ENCODE peak calls at places on chromosomes 16 and 17, in eight cellular contexts. D is SHP77 treated with DMSO at 0.1 percent for 48 hours, R is EL, I is heart right ventricle, V is glutamatergic neuron, H is NCI-H460, C is GM04504, F is AML-193. E is an unnamed sample.

GRCh38 chr17:51833045-51833444 is 325.5 kb downstream of the CA10 start:
- DNase-seq in D (no peak), R (no peak), I (no peak), V (no peak), H (no peak), C (no peak), F (no peak), E (no peak)

GRCh38 chr17:3887394-3887793 is 5.5 kb downstream of the CAMKK1 start:
- DNase-seq in D (no peak), R (no peak), I (no peak), V (no peak), H (no peak), C (no peak), F (no peak), E (no peak)

GRCh38 chr17:45013021-45013997 is 38.1 kb downstream of the DCAKD start:
- DNase-seq in D (peak), R (no peak), I (peak), V (no peak), H (no peak), C (no peak), F (no peak), E (peak)

GRCh38 chr17:9032151-9032550 is 10.8 kb downstream of the NTN1 start:
- DNase-seq in D (no peak), R (no peak), I (no peak), V (no peak), H (no peak), C (no peak), F (no peak), E (no peak)

GRCh38 chr16:50316102-50316847 is 49.9 kb downstream of the ADCY7 start:
- DNase-seq in D (no peak), R (no peak), I (no peak), V (no peak), H (no peak), C (no peak), F (no peak), E (no peak)

GRCh38 chr16:27243725-27244362 is 24.7 kb downstream of the NSMCE1 start:
- DNase-seq in D (no peak), R (no peak), I (no peak), V (no peak), H (no peak), C (no peak), F (no peak), E (no peak)

GRCh38 chr16:10566613-10567012 is 13.8 kb downstream of the EMP2 start:
- DNase-seq in D (no peak), R (no peak), I (no peak), V (no peak), H (no peak), C (no peak), F (no peak), E (no peak)

GRCh38 chr16:27480761-27481160 is 69.0 kb downstream of the GTF3C1 start:
- DNase-seq in D (no peak), R (no peak), I (no peak), V (no peak), H (no peak), C (no peak), F (no peak), E (no peak)

GRCh38 chr16:29926675-29927522 is 873 bp upstream of the KCTD13 start:
- DNase-seq in D (no peak), R (peak), I (no peak), V (peak), H (peak), C (no peak), F (no peak), E (no peak)

GRCh38 chr16:55292491-55292890 is 31.5 kb upstream of the IRX6 start:
- DNase-seq in D (no peak), R (no peak), I (no peak), V (no peak), H (no peak), C (no peak), F (no peak), E (no peak)

GRCh38 chr17:75638893-75639292 is 5.7 kb downstream of the SMIM5 start:
- DNase-seq in D (no peak), R (no peak), I (peak), V (no peak), H (no peak), C (no peak), F (no peak), E (no peak)

GRCh38 chr17:18291718-18292540 is 22.9 kb downstream of the TOP3A start:
- DNase-seq in D (no peak), R (no peak), I (no peak), V (no peak), H (no peak), C (no peak), F (no peak), E (no peak)

GRCh38 chr16:66248096-66248495 is 118.4 kb upstream of the CDH5 start:
- DNase-seq in D (no peak), R (peak), I (peak), V (no peak), H (peak), C (no peak), F (no peak), E (no peak)

GRCh38 chr17:50469671-50470305 is 1.1 kb upstream of the CHAD start:
- DNase-seq in D (no peak), R (no peak), I (no peak), V (no peak), H (no peak), C (no peak), F (no peak), E (no peak)

GRCh38 chr16:56711862-56712261 is 18.1 kb upstream of the NUP93 start:
- DNase-seq in D (no peak), R (no peak), I (no peak), V (no peak), H (no peak), C (no peak), F (no peak), E (no peak)

GRCh38 chr16:35908942-35909341 is 2449.5 kb downstream of the TP53TG3F start:
- DNase-seq in D (no peak), R (no peak), I (no peak), V (no peak), H (no peak), C (no peak), F (no peak), E (no peak)

GRCh38 chr16:21526923-21527807 is 72.2 kb upstream of the METTL9 start:
- DNase-seq in D (no peak), R (no peak), I (no peak), V (no peak), H (no peak), C (no peak), F (no peak), E (no peak)

GRCh38 chr17:11779906-11780305 is 181.6 kb downstream of the DNAH9 start:
- DNase-seq in D (no peak), R (no peak), I (no peak), V (no peak), H (no peak), C (no peak), F (no peak), E (no peak)

GRCh38 chr16:89319883-89320716 is 102.6 kb downstream of the ZNF778 start:
- DNase-seq in D (no peak), R (peak), I (peak), V (peak), H (peak), C (peak), F (peak), E (no peak)

GRCh38 chr17:81371910-81372760 is 23.1 kb upstream of the BAHCC1 start:
- DNase-seq in D (no peak), R (peak), I (peak), V (peak), H (no peak), C (no peak), F (peak), E (no peak)

GRCh38 chr17:39820541-39820940 is 43.6 kb downstream of the IKZF3 start:
- DNase-seq in D (no peak), R (no peak), I (no peak), V (no peak), H (no peak), C (no peak), F (no peak), E (no peak)

GRCh38 chr16:71430744-71431143 is 11.1 kb downstream of the TLE7 start:
- DNase-seq in D (no peak), R (no peak), I (no peak), V (no peak), H (no peak), C (no peak), F (no peak), E (no peak)

GRCh38 chr16:27625050-27625697 is 75.2 kb downstream of the KATNIP start:
- DNase-seq in D (no peak), R (no peak), I (peak), V (no peak), H (no peak), C (peak), F (no peak), E (no peak)

GRCh38 chr16:4263504-4264436 is 9.1 kb downstream of the TFAP4 start:
- DNase-seq in D (no peak), R (peak), I (peak), V (peak), H (no peak), C (peak), F (no peak), E (no peak)

GRCh38 chr17:9443811-9444210 is 131.8 kb downstream of the STX8 start:
- DNase-seq in D (no peak), R (no peak), I (no peak), V (no peak), H (no peak), C (no peak), F (no peak), E (no peak)

GRCh38 chr17:74431568-74432483 is at the start of gene GPRC5C:
- DNase-seq in D (peak), R (no peak), I (peak), V (peak), H (peak), C (no peak), F (no peak), E (peak)

GRCh38 chr17:28046034-28046825 is 3.8 kb downstream of the NLK start:
- DNase-seq in D (no peak), R (no peak), I (no peak), V (no peak), H (no peak), C (no peak), F (no peak), E (no peak)

GRCh38 chr16:82082543-82083244 is 47.6 kb downstream of the HSD17B2 start:
- DNase-seq in D (no peak), R (peak), I (no peak), V (no peak), H (no peak), C (no peak), F (no peak), E (no peak)

GRCh38 chr17:50195196-50195865 is 6.1 kb downstream of the COL1A1 start:
- DNase-seq in D (no peak), R (no peak), I (no peak), V (no peak), H (no peak), C (no peak), F (no peak), E (no peak)

GRCh38 chr16:21300309-21301167 is 22.4 kb upstream of the CRYM start:
- DNase-seq in D (peak), R (peak), I (peak), V (peak), H (peak), C (peak), F (peak), E (peak)

GRCh38 chr16:23324727-23325126 is 22.6 kb downstream of the SCNN1B start:
- DNase-seq in D (peak), R (no peak), I (peak), V (no peak), H (no peak), C (no peak), F (no peak), E (peak)

GRCh38 chr17:193426-193810 is 12.0 kb upstream of the DOC2B start:
- DNase-seq in D (no peak), R (no peak), I (no peak), V (no peak), H (no peak), C (no peak), F (no peak), E (no peak)

GRCh38 chr16:66977341-66978113 is 10.9 kb upstream of the CES4A start:
- DNase-seq in D (peak), R (peak), I (peak), V (peak), H (peak), C (peak), F (peak), E (peak)

GRCh38 chr17:66750756-66751543 is 84.0 kb upstream of the CACNG5 start:
- DNase-seq in D (no peak), R (no peak), I (no peak), V (no peak), H (no peak), C (no peak), F (no peak), E (no peak)

GRCh38 chr16:3152273-3153076 is 17.6 kb downstream of the ZNF213 start:
- DNase-seq in D (peak), R (peak), I (peak), V (peak), H (peak), C (peak), F (peak), E (peak)

GRCh38 chr17:78998311-78999055 is 11.1 kb downstream of the CANT1 start:
- DNase-seq in D (no peak), R (no peak), I (peak), V (no peak), H (no peak), C (no peak), F (no peak), E (no peak)